ENCODE peak calls at places on chromosomes 16 and 17, in seven cellular contexts. J, C, B, X, I, E and K are unnamed samples.

GRCh38 chr16:50884066-50884860 is 142.4 kb downstream of the CYLD start:
- DNase-seq in J (no peak), C (no peak), B (no peak), X (peak), I (no peak), E (no peak), K (no peak)

GRCh38 chr17:55265434-55266021 is 768 bp downstream of the HLF start:
- DNase-seq in J (peak), C (no peak), B (peak), X (no peak), I (no peak), E (no peak), K (no peak)

GRCh38 chr17:80427366-80428282 is 12.7 kb downstream of the ENDOV start:
- DNase-seq in J (peak), C (no peak), B (no peak), X (no peak), I (no peak), E (no peak), K (no peak)

GRCh38 chr17:2849327-2849670 is 53.1 kb downstream of the RAP1GAP2 start:
- DNase-seq in J (no peak), C (no peak), B (no peak), X (no peak), I (no peak), E (no peak), K (no peak)

GRCh38 chr17:50690887-50691549 is 16.7 kb downstream of the ANKRD40 start:
- DNase-seq in J (no peak), C (no peak), B (no peak), X (no peak), I (no peak), E (no peak), K (no peak)

GRCh38 chr16:57500578-57501111 is 14.4 kb upstream of the DOK4 start:
- DNase-seq in J (no peak), C (no peak), B (no peak), X (no peak), I (no peak), E (no peak), K (no peak)

GRCh38 chr17:77649717-77650211 is 308.7 kb upstream of the TNRC6C start:
- DNase-seq in J (no peak), C (no peak), B (no peak), X (peak), I (no peak), E (no peak), K (no peak)

GRCh38 chr17:50627782-50628601 is 6.7 kb upstream of the ABCC3 start:
- DNase-seq in J (no peak), C (no peak), B (no peak), X (no peak), I (no peak), E (no peak), K (peak)

GRCh38 chr17:75634376-75634740 is 1.1 kb downstream of the SMIM5 start:
- DNase-seq in J (no peak), C (no peak), B (no peak), X (no peak), I (no peak), E (no peak), K (no peak)

GRCh38 chr17:7927596-7927995 is 2.1 kb downstream of the KCNAB3 start:
- DNase-seq in J (no peak), C (no peak), B (no peak), X (no peak), I (no peak), E (no peak), K (no peak)

GRCh38 chr17:44005865-44006580 is 1.6 kb downstream of the NAGS start:
- DNase-seq in J (no peak), C (no peak), B (peak), X (no peak), I (peak), E (no peak), K (no peak)